ENCODE peak calls at places on chromosomes 2 and 18, in five cellular contexts. R is activated CD4-positive, alpha-beta T cell treated with anti-CD3 and anti-CD28 coated beads, Interleukin-2, amount 50 U/mL, for 24 hours; D is T-cell; E is posterior vena cava; L is GM03348. O is an unnamed sample.

GRCh38 chr18:68083131-68083530 is 566.6 kb upstream of the DSEL start:
- DNase-seq in R (no peak), D (no peak), E (no peak), L (peak), O (no peak)

GRCh38 chr2:7744827-7745226 is 827.6 kb downstream of the RNF144A start:
- DNase-seq in R (no peak), D (peak), E (no peak), L (no peak), O (no peak)

GRCh38 chr2:109333414-109334194 is 204.6 kb downstream of the SH3RF3 start:
- DNase-seq in R (no peak), D (no peak), E (no peak), L (no peak), O (peak)

GRCh38 chr18:48923746-48924580 is 26.8 kb downstream of the SMAD7 start:
- DNase-seq in R (no peak), D (no peak), E (peak), L (peak), O (no peak)

GRCh38 chr18:46452820-46453219 is 204.2 kb downstream of the LOXHD1 start:
- DNase-seq in R (no peak), D (no peak), E (no peak), L (no peak), O (no peak)

GRCh38 chr18:77013777-77014525 is 118.6 kb downstream of the MBP start:
- DNase-seq in R (no peak), D (no peak), E (no peak), L (no peak), O (no peak)

GRCh38 chr2:17387591-17387990 is 130.6 kb downstream of the RAD51AP2 start:
- DNase-seq in R (no peak), D (no peak), E (no peak), L (no peak), O (no peak)

GRCh38 chr2:207975910-207976309 is 49.4 kb downstream of the PLEKHM3 start:
- DNase-seq in R (no peak), D (no peak), E (no peak), L (no peak), O (no peak)

GRCh38 chr2:226860087-226860486 is 24.2 kb downstream of the RHBDD1 start:
- DNase-seq in R (no peak), D (no peak), E (no peak), L (no peak), O (no peak)

GRCh38 chr2:104109356-104109755 is 744.6 kb upstream of the POU3F3 start:
- DNase-seq in R (no peak), D (no peak), E (no peak), L (no peak), O (no peak)

GRCh38 chr18:31218671-31219383 is 56.2 kb upstream of the DSC1 start:
- DNase-seq in R (no peak), D (no peak), E (no peak), L (no peak), O (no peak)

GRCh38 chr2:120747281-120747680 is 11.6 kb downstream of the GLI2 start:
- DNase-seq in R (no peak), D (no peak), E (no peak), L (no peak), O (no peak)

GRCh38 chr2:199979841-199980628 is 24.7 kb downstream of the MAIP1 start:
- DNase-seq in R (peak), D (peak), E (peak), L (peak), O (peak)

GRCh38 chr2:129903586-129904425 is 75.7 kb upstream of the RAB6C start:
- DNase-seq in R (no peak), D (no peak), E (peak), L (no peak), O (no peak)

GRCh38 chr2:216601632-216602409 is 31.4 kb upstream of the IGFBP2 start:
- DNase-seq in R (no peak), D (no peak), E (peak), L (no peak), O (no peak)

GRCh38 chr2:67075530-67076253 is 321.4 kb upstream of the ETAA1 start:
- DNase-seq in R (no peak), D (no peak), E (no peak), L (no peak), O (no peak)

GRCh38 chr2:241473399-241473798 is 35.0 kb downstream of the STK25 start:
- DNase-seq in R (no peak), D (no peak), E (no peak), L (no peak), O (no peak)

GRCh38 chr2:169026056-169026455 is 5.1 kb downstream of the ABCB11 start:
- DNase-seq in R (no peak), D (no peak), E (no peak), L (no peak), O (no peak)

GRCh38 chr2:85549826-85550225 is 10.9 kb downstream of the MAT2A start:
- DNase-seq in R (no peak), D (no peak), E (no peak), L (peak), O (no peak)

GRCh38 chr2:45888167-45888566 is 236.7 kb downstream of the PRKCE start:
- DNase-seq in R (no peak), D (no peak), E (no peak), L (peak), O (no peak)

GRCh38 chr18:42929181-42929580 is 186.3 kb downstream of the RIT2 start:
- DNase-seq in R (no peak), D (no peak), E (no peak), L (no peak), O (no peak)

GRCh38 chr2:112153501-112153900 is 15.3 kb downstream of the FBLN7 start:
- DNase-seq in R (no peak), D (no peak), E (peak), L (no peak), O (no peak)

GRCh38 chr2:27256855-27257454 is 5.9 kb downstream of the SLC30A3 start:
- DNase-seq in R (no peak), D (no peak), E (no peak), L (no peak), O (no peak)

GRCh38 chr2:129061079-129061785 is 742.6 kb upstream of the HS6ST1 start:
- DNase-seq in R (no peak), D (no peak), E (no peak), L (no peak), O (no peak)

GRCh38 chr2:61421611-61422010 is 49.3 kb downstream of the USP34 start:
- DNase-seq in R (no peak), D (peak), E (no peak), L (no peak), O (no peak)

GRCh38 chr2:37471994-37472393 is 127.6 kb downstream of the QPCT start:
- DNase-seq in R (no peak), D (no peak), E (no peak), L (peak), O (no peak)

GRCh38 chr2:207734264-207734635 is 22.8 kb downstream of the CCNYL1 start:
- DNase-seq in R (no peak), D (no peak), E (no peak), L (peak), O (no peak)

GRCh38 chr2:124258481-124258880 is 233.4 kb downstream of the CNTNAP5 start:
- DNase-seq in R (no peak), D (no peak), E (no peak), L (no peak), O (no peak)

GRCh38 chr2:80147690-80148089 is 156.9 kb downstream of the LRRTM1 start:
- DNase-seq in R (no peak), D (no peak), E (no peak), L (no peak), O (no peak)

GRCh38 chr2:81412681-81413080 is 1108.1 kb upstream of the LRRTM1 start:
- DNase-seq in R (no peak), D (no peak), E (no peak), L (no peak), O (no peak)

GRCh38 chr2:45763256-45763655 is 111.8 kb downstream of the PRKCE start:
- DNase-seq in R (no peak), D (no peak), E (no peak), L (no peak), O (no peak)

GRCh38 chr2:206086683-206087350 is 843 bp upstream of the INO80D start:
- DNase-seq in R (no peak), D (no peak), E (no peak), L (no peak), O (no peak)